ENCODE peak calls at places on chromosomes 13 and 19, in five cellular contexts. T, X, Z, R and W are unnamed samples.

GRCh38 chr19:46373573-46374359 is 26.9 kb downstream of the PPP5C start:
- DNase-seq in T (peak), Z (peak), R (no peak), X (peak), W (no peak)

GRCh38 chr13:79423801-79424642 is 18.0 kb upstream of the RBM26 start:
- DNase-seq in R (peak), T (no peak), Z (no peak), X (no peak), W (no peak)

GRCh38 chr19:58482372-58482771 is 6.2 kb downstream of the ZNF446 start:
- DNase-seq in Z (no peak), T (no peak), R (no peak), X (no peak), W (no peak)

GRCh38 chr19:51821921-51822716 is 27.2 kb downstream of the FPR3 start:
- DNase-seq in X (no peak), R (no peak), Z (no peak), T (no peak), W (no peak)

GRCh38 chr19:10871711-10872550 is 578 bp downstream of the CARM1 start:
- DNase-seq in X (peak), T (no peak), Z (peak), R (peak), W (no peak)

GRCh38 chr13:20132052-20132634 is 28.7 kb downstream of the GJA3 start:
- DNase-seq in Z (no peak), T (no peak), X (no peak), R (no peak), W (no peak)

GRCh38 chr19:18754501-18754900 is 36.6 kb downstream of the COMP start:
- DNase-seq in Z (no peak), T (no peak), X (no peak), R (no peak), W (no peak)

GRCh38 chr19:37692956-37693660 is 26.5 kb downstream of the ZNF607 start:
- DNase-seq in X (no peak), R (no peak), T (no peak), Z (no peak), W (no peak)

GRCh38 chr13:113086991-113087922 is 18.3 kb upstream of the F7 start:
- DNase-seq in X (no peak), R (no peak), T (no peak), Z (no peak), W (no peak)

GRCh38 chr19:7916137-7916907 is 1.7 kb downstream of the TGFBR3L start:
- DNase-seq in X (peak), Z (no peak), T (no peak), R (peak), W (no peak)

GRCh38 chr13:44576396-44577235 is 486 bp upstream of the TSC22D1 start:
- DNase-seq in R (peak), X (peak), T (no peak), Z (no peak), W (no peak)

GRCh38 chr13:106691251-106691650 is 123.3 kb upstream of the ARGLU1 start:
- DNase-seq in T (no peak), X (no peak), Z (no peak), R (no peak), W (no peak)

GRCh38 chr13:32225494-32225931 is 89.7 kb downstream of the ZAR1L start:
- DNase-seq in T (no peak), R (no peak), Z (no peak), X (no peak), W (no peak)

GRCh38 chr19:28424041-28424440 is 788.9 kb downstream of the UQCRFS1 start:
- DNase-seq in X (no peak), Z (no peak), R (no peak), T (no peak), W (no peak)

GRCh38 chr19:13093407-13094284 is 9.0 kb downstream of the LYL1 start:
- DNase-seq in R (peak), X (peak), Z (peak), T (peak), W (no peak)

GRCh38 chr13:25575562-25575961 is 203.8 kb downstream of the ATP8A2 start:
- DNase-seq in Z (no peak), R (no peak), X (no peak), T (no peak), W (no peak)

GRCh38 chr19:35673121-35673804 is 6.9 kb downstream of the UPK1A start:
- DNase-seq in X (peak), T (peak), R (peak), Z (peak), W (peak)

GRCh38 chr13:112349681-112350080 is 26.5 kb upstream of the SPACA7 start:
- DNase-seq in R (no peak), Z (no peak), T (no peak), X (no peak), W (no peak)

GRCh38 chr19:30026933-30027332 is 84.9 kb downstream of the URI1 start:
- DNase-seq in R (no peak), X (no peak), T (no peak), Z (no peak), W (no peak)

GRCh38 chr19:30884146-30884812 is 465.0 kb downstream of the TSHZ3 start:
- DNase-seq in X (no peak), Z (no peak), R (no peak), T (no peak), W (no peak)

GRCh38 chr13:19575230-19575629 is 13.9 kb upstream of the TPTE2 start:
- DNase-seq in Z (no peak), R (no peak), T (no peak), X (no peak), W (no peak)

GRCh38 chr13:26060366-26060765 is 8.6 kb upstream of the SHISA2 start:
- DNase-seq in T (no peak), Z (no peak), X (no peak), R (no peak), W (no peak)

GRCh38 chr19:2049741-2050348 is 1.2 kb downstream of the MKNK2 start:
- DNase-seq in T (peak), R (peak), Z (peak), X (peak), W (no peak)

GRCh38 chr13:81326913-81327312 is 986.0 kb upstream of the SPRY2 start:
- DNase-seq in X (no peak), Z (no peak), R (no peak), T (no peak), W (no peak)

GRCh38 chr19:5480427-5480836 is 25.2 kb downstream of the ZNRF4 start:
- DNase-seq in Z (no peak), X (no peak), R (peak), T (no peak), W (no peak)

GRCh38 chr19:4868286-4868834 is 893 bp upstream of the PLIN3 start:
- DNase-seq in T (no peak), Z (no peak), R (no peak), X (no peak), W (no peak)

GRCh38 chr19:10288662-10289166 is 1.0 kb upstream of the ICAM5 start:
- DNase-seq in T (no peak), X (no peak), Z (no peak), R (peak), W (peak)

GRCh38 chr13:50531917-50532899 is 311.3 kb downstream of the DLEU7 start:
- DNase-seq in Z (no peak), T (no peak), R (no peak), X (no peak), W (no peak)

GRCh38 chr13:69243366-69243765 is 864.3 kb upstream of the ATXN8OS start:
- DNase-seq in R (no peak), X (no peak), Z (no peak), T (peak), W (no peak)